ENCODE peak calls at places on chromosomes 5 and 9, in eight cellular contexts. X, R, D, W, B, S, F and N are unnamed samples.

GRCh38 chr9:105308448-105309412 is 64.3 kb downstream of the SLC44A1 start:
- DNase-seq in X (no peak), R (no peak), D (no peak), W (no peak), B (no peak), S (no peak), F (no peak), N (no peak)

GRCh38 chr5:91632871-91633270 is 249.8 kb upstream of the ARRDC3 start:
- DNase-seq in X (no peak), R (no peak), D (no peak), W (no peak), B (no peak), S (no peak), F (no peak), N (no peak)

GRCh38 chr9:72995131-72996024 is 42.5 kb upstream of the ALDH1A1 start:
- DNase-seq in X (no peak), R (no peak), D (no peak), W (no peak), B (no peak), S (no peak), F (no peak), N (no peak)

GRCh38 chr5:126610616-126611015 is 9.9 kb downstream of the PHAX start:
- DNase-seq in X (no peak), R (no peak), D (no peak), W (no peak), B (no peak), S (no peak), F (no peak), N (no peak)

GRCh38 chr5:59587489-59588337 is 305.8 kb downstream of the PDE4D start:
- DNase-seq in X (peak), R (peak), D (peak), W (peak), B (no peak), S (no peak), F (peak), N (no peak)

GRCh38 chr5:142014911-142015584 is 2.2 kb upstream of the GNPDA1 start:
- DNase-seq in X (no peak), R (no peak), D (no peak), W (peak), B (peak), S (peak), F (peak), N (no peak)

GRCh38 chr5:180179399-180180197 is 29.4 kb downstream of the RASGEF1C start:
- DNase-seq in X (no peak), R (no peak), D (no peak), W (no peak), B (no peak), S (no peak), F (no peak), N (no peak)

GRCh38 chr9:120366646-120367019 is 213.3 kb downstream of the CDK5RAP2 start:
- DNase-seq in X (no peak), R (no peak), D (peak), W (peak), B (no peak), S (no peak), F (peak), N (no peak)

GRCh38 chr5:162882629-162883028 is 554.8 kb upstream of the CCNG1 start:
- DNase-seq in X (no peak), R (no peak), D (no peak), W (no peak), B (no peak), S (no peak), F (no peak), N (no peak)

GRCh38 chr9:77507212-77507961 is 140.7 kb downstream of the GNA14 start:
- DNase-seq in X (no peak), R (no peak), D (no peak), W (no peak), B (no peak), S (no peak), F (peak), N (no peak)

GRCh38 chr5:79436224-79436623 is 77.7 kb downstream of the HOMER1 start:
- DNase-seq in X (no peak), R (no peak), D (no peak), W (peak), B (no peak), S (no peak), F (peak), N (no peak)

GRCh38 chr5:143279698-143280097 is 123.8 kb downstream of the NR3C1 start:
- DNase-seq in X (no peak), R (no peak), D (peak), W (peak), B (no peak), S (no peak), F (no peak), N (no peak)

GRCh38 chr5:4581289-4581688 is 558.8 kb upstream of the ADAMTS16 start:
- DNase-seq in X (no peak), R (no peak), D (no peak), W (no peak), B (no peak), S (no peak), F (no peak), N (no peak)

GRCh38 chr5:150539206-150539605 is 31.3 kb downstream of the NDST1 start:
- DNase-seq in X (no peak), R (no peak), D (no peak), W (no peak), B (no peak), S (no peak), F (no peak), N (no peak)

GRCh38 chr5:80302636-80303035 is 17.2 kb upstream of the SPZ1 start:
- DNase-seq in X (no peak), R (no peak), D (no peak), W (no peak), B (no peak), S (no peak), F (no peak), N (no peak)

GRCh38 chr9:15622596-15622995 is 69.8 kb downstream of the CCDC171 start:
- DNase-seq in X (no peak), R (no peak), D (no peak), W (peak), B (no peak), S (no peak), F (no peak), N (no peak)

GRCh38 chr5:65015767-65016166 is 247.0 kb downstream of the CWC27 start:
- DNase-seq in X (no peak), R (no peak), D (no peak), W (no peak), B (no peak), S (no peak), F (no peak), N (no peak)

GRCh38 chr5:124411089-124411488 is 335.4 kb downstream of the ZNF608 start:
- DNase-seq in X (no peak), R (no peak), D (no peak), W (peak), B (no peak), S (no peak), F (no peak), N (no peak)
- TF ChIP-seq CTCF in X (no peak), R (no peak), D (no peak), W (peak), B (no peak), S (no peak), F (no peak), N (no peak)

GRCh38 chr5:983238-983524 is 25.4 kb upstream of the NKD2 start:
- DNase-seq in X (no peak), R (no peak), D (no peak), W (no peak), B (no peak), S (no peak), F (no peak), N (no peak)

GRCh38 chr5:983568-983967 is 25.0 kb upstream of the NKD2 start:
- DNase-seq in X (no peak), R (no peak), D (no peak), W (no peak), B (no peak), S (no peak), F (no peak), N (no peak)

GRCh38 chr5:981466-981865 is 27.1 kb upstream of the NKD2 start:
- DNase-seq in X (no peak), R (peak), D (no peak), W (no peak), B (no peak), S (no peak), F (no peak), N (no peak)

GRCh38 chr5:980941-981340 is 27.7 kb upstream of the NKD2 start:
- DNase-seq in X (no peak), R (no peak), D (no peak), W (no peak), B (no peak), S (no peak), F (no peak), N (no peak)

DNA sequence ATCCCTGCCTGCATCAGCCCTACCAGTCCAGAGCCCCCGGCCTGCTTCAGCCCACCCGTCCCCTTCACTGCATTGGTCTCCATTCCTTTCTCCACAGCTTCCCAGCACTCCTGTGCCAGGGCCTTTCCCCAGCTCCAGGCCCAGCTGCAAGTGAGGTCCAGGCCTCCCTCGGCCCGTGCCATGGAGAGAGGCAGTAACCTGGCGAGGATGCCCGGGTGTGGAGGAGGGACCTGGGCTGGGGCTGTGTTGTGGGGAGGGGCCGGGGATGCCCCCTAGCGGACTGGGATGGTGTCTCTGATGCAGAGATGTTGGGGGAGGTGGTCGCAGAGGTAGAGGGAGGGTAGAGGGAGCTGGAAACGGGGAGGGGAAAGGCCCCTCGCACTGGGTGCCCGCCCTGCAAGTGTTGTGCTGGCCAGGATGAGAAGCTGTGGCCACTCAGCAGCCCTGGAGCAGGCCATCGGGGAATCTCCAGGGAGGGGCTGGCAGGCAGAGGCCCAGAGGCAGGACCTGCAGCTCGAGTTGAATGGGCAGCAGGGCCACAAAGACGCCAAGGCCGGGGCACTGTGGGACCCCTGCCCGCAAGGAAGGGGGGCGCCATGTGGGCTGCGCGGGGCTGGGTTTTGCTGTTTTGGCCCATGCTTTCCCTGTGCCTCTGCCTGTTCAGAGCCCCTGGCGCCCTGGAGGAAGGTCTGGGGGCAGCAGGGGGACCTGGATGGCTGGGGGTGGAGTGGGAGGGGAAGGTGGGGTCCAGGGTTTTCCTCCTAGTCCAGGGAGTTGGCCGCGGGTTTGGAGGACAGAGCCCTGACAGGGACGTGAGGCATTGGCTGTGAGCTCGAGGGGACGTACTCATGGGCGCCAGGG is 26.0 kb upstream of the NKD2 start:
- DNase-seq in X (no peak), R (peak), D (no peak), W (no peak), B (no peak), S (no peak), F (no peak), N (no peak)
- TF ChIP-seq CTCF in X (no peak), R (no peak), D (peak), W (peak), B (no peak), S (no peak), F (peak), N (no peak)

GRCh38 chr5:72649449-72649848 is 142.2 kb upstream of the ZNF366 start:
- DNase-seq in X (no peak), R (no peak), D (no peak), W (peak), B (no peak), S (no peak), F (no peak), N (no peak)

GRCh38 chr5:72653586-72653985 is 146.4 kb upstream of the ZNF366 start:
- DNase-seq in X (no peak), R (no peak), D (no peak), W (no peak), B (no peak), S (no peak), F (no peak), N (no peak)

GRCh38 chr5:72654231-72654630 is 147.0 kb upstream of the ZNF366 start:
- DNase-seq in X (no peak), R (no peak), D (no peak), W (no peak), B (no peak), S (no peak), F (no peak), N (no peak)

GRCh38 chr5:72651109-72651508 is 143.9 kb upstream of the ZNF366 start:
- DNase-seq in X (no peak), R (no peak), D (no peak), W (no peak), B (no peak), S (no peak), F (no peak), N (no peak)

GRCh38 chr5:72651779-72652178 is 144.6 kb upstream of the ZNF366 start:
- DNase-seq in X (no peak), R (no peak), D (no peak), W (no peak), B (no peak), S (no peak), F (no peak), N (no peak)
- TF ChIP-seq CTCF in X (no peak), R (no peak), D (no peak), W (no peak), B (no peak), S (no peak), F (no peak), N (no peak)

GRCh38 chr9:69047331-69047730 is 11.8 kb downstream of the FXN start:
- DNase-seq in X (no peak), R (no peak), D (no peak), W (no peak), B (no peak), S (no peak), F (no peak), N (no peak)
- TF ChIP-seq CTCF in X (no peak), R (no peak), D (no peak), W (no peak), B (no peak), S (no peak), F (no peak), N (no peak)

DNA sequence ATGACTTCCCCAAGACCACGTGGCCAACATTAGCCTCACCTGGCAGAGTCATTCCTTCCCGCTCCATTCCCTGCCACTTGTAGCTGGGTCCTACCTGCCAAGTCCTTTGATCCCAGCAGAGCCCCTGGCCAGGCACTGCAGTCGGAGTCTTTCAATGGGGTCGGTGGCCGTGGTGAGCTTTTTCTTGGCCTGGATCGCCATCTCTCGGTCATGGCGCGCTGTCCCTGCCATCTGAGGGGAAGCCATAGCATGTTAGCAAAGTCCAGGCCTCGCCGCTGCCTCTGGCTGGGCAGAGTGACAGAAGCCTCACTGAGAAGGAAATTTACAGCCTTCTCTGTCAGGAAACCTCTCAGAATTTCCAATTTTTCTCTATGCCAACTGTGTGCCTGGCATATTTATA is 17.5 kb downstream of the CAPSL start:
- DNase-seq in X (no peak), R (no peak), D (no peak), W (no peak), B (no peak), S (no peak), F (no peak), N (no peak)
- TF ChIP-seq CTCF in X (no peak), R (no peak), D (no peak), W (no peak), B (no peak), S (no peak), F (no peak), N (no peak)

DNA sequence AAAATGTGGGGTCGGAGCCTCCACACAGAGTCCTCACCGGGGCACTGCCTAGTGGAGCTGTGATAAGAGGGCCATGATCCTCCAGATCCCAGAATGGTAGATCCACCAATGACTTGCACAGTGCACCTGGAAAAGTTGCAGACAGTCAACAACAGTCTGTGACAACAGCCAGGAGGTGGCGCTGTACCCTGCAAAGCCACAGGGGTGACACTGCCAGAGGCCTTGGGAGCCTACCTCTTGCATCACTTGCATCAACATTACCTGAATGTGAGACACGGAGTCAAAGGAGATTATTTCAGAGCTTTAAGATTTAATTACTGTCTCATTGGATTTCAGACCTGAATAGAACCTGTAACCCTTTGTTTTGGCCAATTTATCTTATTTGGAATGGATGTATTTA is 614.1 kb upstream of the CDH9 start:
- DNase-seq in X (no peak), R (no peak), D (no peak), W (no peak), B (no peak), S (no peak), F (no peak), N (no peak)
- TF ChIP-seq CTCF in X (no peak), R (no peak), D (no peak), W (no peak), B (no peak), S (no peak), F (no peak), N (no peak)

GRCh38 chr9:101445353-101446029 is 9.9 kb upstream of the ALDOB start:
- DNase-seq in X (no peak), R (no peak), D (no peak), W (peak), B (no peak), S (no peak), F (no peak), N (no peak)

GRCh38 chr9:101449071-101449721 is 13.6 kb upstream of the ALDOB start:
- DNase-seq in X (peak), R (peak), D (peak), W (peak), B (peak), S (peak), F (no peak), N (peak)

GRCh38 chr9:101446732-101447131 is 11.2 kb upstream of the ALDOB start:
- DNase-seq in X (no peak), R (no peak), D (no peak), W (no peak), B (no peak), S (no peak), F (no peak), N (no peak)

GRCh38 chr9:101451498-101451897 is 15.9 kb upstream of the ALDOB start:
- DNase-seq in X (no peak), R (no peak), D (no peak), W (no peak), B (no peak), S (no peak), F (no peak), N (no peak)

GRCh38 chr9:101448680-101449070 is 13.1 kb upstream of the ALDOB start:
- DNase-seq in X (no peak), R (no peak), D (no peak), W (no peak), B (no peak), S (no peak), F (no peak), N (no peak)
- TF ChIP-seq CTCF in X (no peak), R (no peak), D (no peak), W (no peak), B (no peak), S (no peak), F (no peak), N (no peak)

GRCh38 chr5:68745459-68745858 is 348.4 kb upstream of the SLC30A5 start:
- DNase-seq in X (no peak), R (no peak), D (no peak), W (peak), B (no peak), S (no peak), F (no peak), N (no peak)
- TF ChIP-seq CTCF in X (peak), R (no peak), D (no peak), W (peak), B (no peak), S (no peak), F (peak), N (no peak)

GRCh38 chr5:10457682-10458574 is 16.2 kb downstream of the ROPN1L start:
- DNase-seq in X (no peak), R (no peak), D (no peak), W (no peak), B (no peak), S (no peak), F (no peak), N (no peak)
- TF ChIP-seq CTCF in X (no peak), R (no peak), D (no peak), W (peak), B (no peak), S (no peak), F (no peak), N (no peak)